ENCODE peak calls at places on chromosome 1, in nine cellular contexts. U, X, Y, K, B, G, Z, Q and F are unnamed samples.

GRCh38 chr1:36034692-36035091 is 49.2 kb upstream of the TEKT2 start:
- DNase-seq in Q (peak), X (no peak), Y (no peak), G (no peak), Z (no peak), U (no peak), K (no peak), B (no peak), F (no peak)

GRCh38 chr1:152413909-152414308 is at the start of gene CRNN:
- DNase-seq in B (no peak), U (no peak), K (no peak), G (no peak), Z (no peak), Y (no peak), X (no peak), Q (no peak), F (no peak)

GRCh38 chr1:172429324-172430127 is 9.0 kb downstream of the C1orf105 start:
- DNase-seq in X (no peak), Q (peak), U (peak), B (no peak), G (peak), K (peak), Y (no peak), Z (peak), F (no peak)

GRCh38 chr1:156664949-156665411 is 12.2 kb downstream of the NES start:
- DNase-seq in Q (no peak), G (no peak), U (no peak), K (peak), Y (no peak), Z (no peak), B (no peak), X (no peak), F (no peak)

GRCh38 chr1:12294076-12294475 is 64.2 kb downstream of the VPS13D start:
- DNase-seq in U (no peak), G (no peak), Y (no peak), X (no peak), B (no peak), Q (no peak), Z (no peak), K (no peak), F (no peak)

GRCh38 chr1:2605754-2606003 is 19.1 kb downstream of the PRXL2B start:
- DNase-seq in G (no peak), K (no peak), B (no peak), Z (no peak), Q (no peak), U (no peak), Y (no peak), X (no peak), F (peak)

GRCh38 chr1:65804584-65804983 is 11.9 kb downstream of the PDE4B start:
- DNase-seq in Q (no peak), Y (no peak), U (no peak), G (no peak), K (no peak), B (no peak), X (no peak), Z (no peak), F (no peak)

GRCh38 chr1:2335721-2336475 is 55.5 kb downstream of the MORN1 start:
- DNase-seq in U (no peak), X (no peak), Z (no peak), K (no peak), Y (no peak), B (no peak), G (peak), Q (no peak), F (peak)

GRCh38 chr1:172630868-172631267 is 28.0 kb upstream of the FASLG start:
- DNase-seq in Q (no peak), G (no peak), Y (no peak), B (no peak), U (no peak), K (no peak), Z (no peak), X (no peak), F (no peak)

GRCh38 chr1:200107004-200107470 is 79.5 kb downstream of the NR5A2 start:
- DNase-seq in G (no peak), Q (no peak), K (no peak), B (no peak), X (no peak), Y (no peak), Z (no peak), U (no peak), F (no peak)

GRCh38 chr1:1254667-1254998 is 8.1 kb upstream of the C1QTNF12 start:
- DNase-seq in K (no peak), Z (no peak), Y (no peak), U (no peak), Q (no peak), G (no peak), X (no peak), B (no peak), F (peak)

GRCh38 chr1:41135196-41135947 is 106.7 kb downstream of the SCMH1 start:
- DNase-seq in U (no peak), K (no peak), G (no peak), Z (no peak), Y (no peak), X (no peak), B (no peak), Q (no peak), F (no peak)

GRCh38 chr1:78483903-78484302 is 6.9 kb upstream of the PTGFR start:
- DNase-seq in X (no peak), Q (no peak), G (peak), Z (no peak), K (no peak), U (no peak), B (no peak), Y (no peak), F (no peak)

GRCh38 chr1:91498035-91498434 is 2.6 kb upstream of the CDC7 start:
- DNase-seq in G (no peak), Y (no peak), X (no peak), Q (no peak), B (no peak), U (no peak), Z (no peak), K (no peak), F (no peak)

GRCh38 chr1:184870319-184870718 is 104.0 kb downstream of the NIBAN1 start:
- DNase-seq in B (no peak), K (no peak), Q (no peak), G (no peak), Y (no peak), X (no peak), Z (no peak), U (no peak), F (no peak)

GRCh38 chr1:164017239-164017638 is 541.7 kb upstream of the PBX1 start:
- DNase-seq in B (no peak), Y (no peak), G (peak), Q (no peak), X (no peak), Z (no peak), K (no peak), U (no peak), F (no peak)

GRCh38 chr1:167849656-167850055 is 64.3 kb downstream of the ADCY10 start:
- DNase-seq in U (no peak), G (no peak), Q (no peak), Y (no peak), B (no peak), Z (no peak), K (no peak), X (no peak), F (no peak)

GRCh38 chr1:238562376-238562775 is 671.7 kb upstream of the ZP4 start:
- DNase-seq in X (no peak), U (no peak), G (no peak), B (no peak), Y (no peak), K (no peak), Q (no peak), Z (no peak), F (no peak)

GRCh38 chr1:78715181-78715661 is 65.6 kb downstream of the IFI44 start:
- DNase-seq in Z (no peak), K (no peak), U (no peak), B (no peak), Q (no peak), X (no peak), G (no peak), Y (no peak), F (no peak)

GRCh38 chr1:940121-941026 is 16.7 kb downstream of the SAMD11 start:
- DNase-seq in Q (no peak), Y (peak), Z (peak), U (no peak), K (peak), G (peak), B (peak), X (no peak), F (peak)

GRCh38 chr1:16115468-16116363 is 40.2 kb downstream of the EPHA2 start:
- DNase-seq in K (no peak), X (no peak), U (no peak), G (no peak), Q (no peak), Y (no peak), B (no peak), Z (no peak), F (no peak)

GRCh38 chr1:48943393-48943792 is 166.7 kb upstream of the BEND5 start:
- DNase-seq in G (no peak), Y (no peak), X (no peak), K (no peak), Q (no peak), Z (no peak), B (no peak), U (no peak), F (no peak)

GRCh38 chr1:64886877-64887276 is 79.5 kb downstream of the JAK1 start:
- DNase-seq in B (no peak), Q (no peak), K (no peak), Z (no peak), U (no peak), X (no peak), Y (no peak), G (no peak), F (no peak)